ENCODE peak calls at places on chromosomes 1 and 21, in four cellular contexts. K is iPS DF 6.9, F is NCI-H1436, C is sciatic nerve. U is an unnamed sample.

GRCh38 chr1:109773203-109773899 is 9.6 kb upstream of the EPS8L3 start:
- DNase-seq in K (no peak), F (peak; percentile 79), C (peak; percentile 87), U (peak; percentile 88)

GRCh38 chr21:29257701-29258100 is 41.0 kb upstream of the BACH1 start:
- DNase-seq in K (no peak), F (no peak), C (no peak), U (no peak)

GRCh38 chr1:22359427-22359826 is 92.2 kb upstream of the ZBTB40 start:
- DNase-seq in K (no peak), F (no peak), C (no peak), U (no peak)

GRCh38 chr1:208497866-208498541 is 253.8 kb upstream of the PLXNA2 start:
- DNase-seq in K (no peak), F (no peak), C (no peak), U (peak; percentile 43)

GRCh38 chr1:34156739-34157138 is 8.3 kb downstream of the CSMD2 start:
- DNase-seq in K (no peak), F (no peak), C (no peak), U (no peak)

GRCh38 chr1:170661646-170662411 is 2.1 kb upstream of the PRRX1 start:
- DNase-seq in K (no peak), F (no peak), C (no peak), U (peak; percentile 45)

GRCh38 chr1:206448471-206448870 is 21.8 kb upstream of the IKBKE start:
- DNase-seq in K (no peak), F (no peak), C (peak; percentile 25), U (no peak)

GRCh38 chr1:218625393-218625792 is 280.3 kb downstream of the TGFB2 start:
- DNase-seq in K (no peak), F (no peak), C (no peak), U (no peak)

GRCh38 chr1:117368116-117369108 is 1.2 kb downstream of the MAN1A2 start:
- DNase-seq in K (no peak), F (no peak), C (no peak), U (peak; percentile 62)

GRCh38 chr1:23187637-23188036 is 19.0 kb upstream of the LUZP1 start:
- DNase-seq in K (no peak), F (no peak), C (no peak), U (no peak)

GRCh38 chr21:23817337-23817736 is 1789.9 kb downstream of the MRPL39 start:
- DNase-seq in K (no peak), F (no peak), C (no peak), U (no peak)

GRCh38 chr21:45554477-45555175 is 12.4 kb upstream of the SLC19A1 start:
- DNase-seq in K (no peak), F (peak; percentile 45), C (peak; percentile 93), U (peak; percentile 67)

GRCh38 chr1:10530756-10531155 is 56.0 kb downstream of the PEX14 start:
- DNase-seq in K (no peak), F (no peak), C (no peak), U (peak; percentile 89)

GRCh38 chr1:31033573-31033972 is 31.9 kb downstream of the PUM1 start:
- DNase-seq in K (no peak), F (no peak), C (no peak), U (no peak)

GRCh38 chr1:204074274-204075115 is 1.6 kb downstream of the SOX13 start:
- DNase-seq in K (no peak), F (peak; percentile 32), C (peak; percentile 68), U (peak; percentile 76)

GRCh38 chr1:48026275-48026674 is 29.1 kb upstream of the TRABD2B start:
- DNase-seq in K (no peak), F (no peak), C (no peak), U (no peak)

GRCh38 chr1:180482425-180483275 is 19.7 kb downstream of the ACBD6 start:
- DNase-seq in K (peak; percentile 29), F (peak; percentile 40), C (no peak), U (peak; percentile 61)